ENCODE peak calls at places on chromosome 20, in six cellular contexts. One of them, this sample, is unnamed.

GRCh38 chr20:11807070-11807741 is 110.5 kb upstream of the BTBD3 start:
- DNase-seq in H1: no peak
- DNase-seq in K562: no peak
- DNase-seq in SK-N-SH: no peak
- DNase-seq in GM12878: no peak
- DNase-seq in HepG2: no peak
- DNase-seq in this sample: no peak

GRCh38 chr20:38168791-38169589 is 3.9 kb upstream of the TGM2 start:
- DNase-seq in HepG2: peak; percentile 52
- DNase-seq in K562: no peak
- DNase-seq in GM12878: no peak
- DNase-seq in H1: no peak
- DNase-seq in SK-N-SH: no peak
- DNase-seq in this sample: no peak

GRCh38 chr20:59123011-59123676 is 40.5 kb upstream of the ZNF831 start:
- DNase-seq in K562: no peak
- DNase-seq in GM12878: no peak
- DNase-seq in HepG2: no peak
- DNase-seq in H1: no peak
- DNase-seq in SK-N-SH: no peak
- DNase-seq in this sample: no peak

GRCh38 chr20:20710847-20711315 is 1.6 kb downstream of the RALGAPA2 start:
- DNase-seq in GM12878: no peak
- DNase-seq in SK-N-SH: no peak
- DNase-seq in K562: peak; percentile 23
- DNase-seq in H1: no peak
- DNase-seq in HepG2: peak; percentile 90
- DNase-seq in this sample: no peak

GRCh38 chr20:31475472-31476312 is 604 bp downstream of the REM1 start:
- DNase-seq in K562: no peak
- DNase-seq in SK-N-SH: no peak
- DNase-seq in GM12878: no peak
- DNase-seq in HepG2: no peak
- DNase-seq in H1: no peak
- DNase-seq in this sample: no peak

GRCh38 chr20:478949-479429 is 16.7 kb upstream of the TBC1D20 start:
- DNase-seq in SK-N-SH: peak; percentile 56
- DNase-seq in K562: peak; percentile 67
- DNase-seq in GM12878: no peak
- DNase-seq in H1: no peak
- DNase-seq in HepG2: peak; percentile 84
- DNase-seq in this sample: peak; percentile 41

GRCh38 chr20:8855315-8855714 is 213.6 kb upstream of the PLCB4 start:
- DNase-seq in K562: peak; percentile 7
- DNase-seq in GM12878: no peak
- DNase-seq in SK-N-SH: no peak
- DNase-seq in H1: no peak
- DNase-seq in HepG2: no peak
- DNase-seq in this sample: no peak

GRCh38 chr20:20216941-20217340 is 151.0 kb upstream of the INSM1 start:
- DNase-seq in H1: no peak
- DNase-seq in HepG2: no peak
- DNase-seq in GM12878: no peak
- DNase-seq in K562: no peak
- DNase-seq in SK-N-SH: no peak
- DNase-seq in this sample: no peak

GRCh38 chr20:43955244-43956191 is 40.9 kb downstream of the TOX2 start:
- DNase-seq in GM12878: peak; percentile 73
- DNase-seq in HepG2: no peak
- DNase-seq in K562: peak; percentile 29
- DNase-seq in H1: no peak
- DNase-seq in SK-N-SH: no peak
- DNase-seq in this sample: peak; percentile 87

GRCh38 chr20:33337119-33337518 is 54.1 kb downstream of the BPIFB1 start:
- DNase-seq in HepG2: no peak
- DNase-seq in GM12878: no peak
- DNase-seq in SK-N-SH: no peak
- DNase-seq in H1: no peak
- DNase-seq in K562: peak; percentile 38
- DNase-seq in this sample: no peak

GRCh38 chr20:58135441-58136170 is 92.8 kb downstream of the ANKRD60 start:
- DNase-seq in GM12878: no peak
- DNase-seq in H1: no peak
- DNase-seq in HepG2: no peak
- DNase-seq in SK-N-SH: no peak
- DNase-seq in K562: no peak
- DNase-seq in this sample: no peak

GRCh38 chr20:6007094-6007528 is 46.7 kb downstream of the LRRN4 start:
- DNase-seq in H1: no peak
- DNase-seq in HepG2: peak; percentile 65
- DNase-seq in SK-N-SH: peak; percentile 11
- DNase-seq in K562: peak; percentile 22
- DNase-seq in GM12878: no peak
- DNase-seq in this sample: no peak
- H3K27ac ChIP-seq in H1: no peak overlapping the region
- H3K27ac ChIP-seq in HepG2: peak overlapping the region; percentile 71
- H3K27ac ChIP-seq in SK-N-SH: no peak overlapping the region
- H3K27ac ChIP-seq in K562: peak overlapping the region; percentile 18
- H3K27ac ChIP-seq in GM12878: no peak overlapping the region
- H3K27ac ChIP-seq in this sample: no peak overlapping the region

GRCh38 chr20:3783068-3783489 is 1.8 kb upstream of the SPEF1 start:
- DNase-seq in GM12878: no peak
- DNase-seq in SK-N-SH: no peak
- DNase-seq in H1: no peak
- DNase-seq in HepG2: no peak
- DNase-seq in K562: no peak
- DNase-seq in this sample: no peak

GRCh38 chr20:3783516-3784225 is 2.4 kb upstream of the SPEF1 start:
- DNase-seq in K562: no peak
- DNase-seq in SK-N-SH: no peak
- DNase-seq in GM12878: no peak
- DNase-seq in HepG2: no peak
- DNase-seq in H1: no peak
- DNase-seq in this sample: no peak

GRCh38 chr20:3778976-3779375 is 2.3 kb downstream of the SPEF1 start:
- DNase-seq in GM12878: no peak
- DNase-seq in SK-N-SH: no peak
- DNase-seq in H1: no peak
- DNase-seq in HepG2: no peak
- DNase-seq in K562: no peak
- DNase-seq in this sample: no peak

GRCh38 chr20:3782597-3782996 is 1.3 kb upstream of the SPEF1 start:
- DNase-seq in HepG2: no peak
- DNase-seq in SK-N-SH: no peak
- DNase-seq in H1: no peak
- DNase-seq in K562: no peak
- DNase-seq in GM12878: no peak
- DNase-seq in this sample: no peak

GRCh38 chr20:3781153-3781910 is at the start of gene SPEF1:
- DNase-seq in HepG2: peak; percentile 98
- DNase-seq in SK-N-SH: peak; percentile 95
- DNase-seq in H1: peak; percentile 84
- DNase-seq in K562: peak; percentile 86
- DNase-seq in GM12878: peak; percentile 33
- DNase-seq in this sample: peak; percentile 92
- TF ChIP-seq JUND in HepG2: no peak
- TF ChIP-seq JUND in SK-N-SH: peak; percentile 30
- TF ChIP-seq JUND in H1: no peak
- TF ChIP-seq JUND in K562: no peak
- TF ChIP-seq JUND in GM12878: no peak
- TF ChIP-seq JUND in this sample: no peak

GRCh38 chr20:41426976-41427375 is 60.4 kb upstream of the EMILIN3 start:
- DNase-seq in H1: no peak
- DNase-seq in SK-N-SH: no peak
- DNase-seq in HepG2: no peak
- DNase-seq in K562: no peak
- DNase-seq in GM12878: no peak
- DNase-seq in this sample: no peak

GRCh38 chr20:41426361-41426900 is 59.8 kb upstream of the EMILIN3 start:
- DNase-seq in H1: no peak
- DNase-seq in K562: no peak
- DNase-seq in SK-N-SH: no peak
- DNase-seq in GM12878: no peak
- DNase-seq in HepG2: no peak
- DNase-seq in this sample: no peak

GRCh38 chr20:41425180-41425884 is 58.7 kb upstream of the EMILIN3 start:
- DNase-seq in HepG2: peak; percentile 86
- DNase-seq in H1: no peak
- DNase-seq in SK-N-SH: no peak
- DNase-seq in K562: peak; percentile 76
- DNase-seq in GM12878: no peak
- DNase-seq in this sample: no peak

GRCh38 chr20:41427833-41428232 is 61.2 kb upstream of the EMILIN3 start:
- DNase-seq in H1: no peak
- DNase-seq in SK-N-SH: no peak
- DNase-seq in K562: no peak
- DNase-seq in HepG2: no peak
- DNase-seq in GM12878: no peak
- DNase-seq in this sample: no peak

DNA sequence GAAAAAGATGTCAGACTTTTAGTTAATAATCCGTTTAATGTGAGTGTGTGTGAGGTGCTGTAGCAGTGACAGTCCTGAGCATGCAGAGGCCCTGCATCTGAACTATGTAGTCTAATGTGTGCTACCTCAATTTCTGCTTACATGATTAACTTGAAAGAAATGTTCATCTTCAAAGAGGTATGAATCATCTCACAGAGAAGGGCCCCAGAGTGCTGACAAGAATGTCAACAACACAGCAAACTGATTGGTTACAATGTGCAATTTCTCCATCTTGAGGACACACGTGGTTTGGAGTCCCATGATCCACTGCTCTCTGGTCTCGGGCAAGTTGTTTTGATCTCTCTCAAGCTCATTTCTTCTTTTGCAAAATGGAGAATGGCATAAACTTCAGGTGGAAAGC is 61.7 kb upstream of the EMILIN3 start:
- DNase-seq in H1: no peak
- DNase-seq in K562: peak; percentile 34
- DNase-seq in HepG2: peak; percentile 87
- DNase-seq in GM12878: no peak
- DNase-seq in SK-N-SH: no peak
- DNase-seq in this sample: peak; percentile 19
- H3K27ac ChIP-seq in H1: no peak overlapping the region
- H3K27ac ChIP-seq in K562: no peak overlapping the region
- H3K27ac ChIP-seq in HepG2: peak overlapping the region; percentile 14
- H3K27ac ChIP-seq in GM12878: no peak overlapping the region
- H3K27ac ChIP-seq in SK-N-SH: no peak overlapping the region
- H3K27ac ChIP-seq in this sample: no peak overlapping the region

DNA sequence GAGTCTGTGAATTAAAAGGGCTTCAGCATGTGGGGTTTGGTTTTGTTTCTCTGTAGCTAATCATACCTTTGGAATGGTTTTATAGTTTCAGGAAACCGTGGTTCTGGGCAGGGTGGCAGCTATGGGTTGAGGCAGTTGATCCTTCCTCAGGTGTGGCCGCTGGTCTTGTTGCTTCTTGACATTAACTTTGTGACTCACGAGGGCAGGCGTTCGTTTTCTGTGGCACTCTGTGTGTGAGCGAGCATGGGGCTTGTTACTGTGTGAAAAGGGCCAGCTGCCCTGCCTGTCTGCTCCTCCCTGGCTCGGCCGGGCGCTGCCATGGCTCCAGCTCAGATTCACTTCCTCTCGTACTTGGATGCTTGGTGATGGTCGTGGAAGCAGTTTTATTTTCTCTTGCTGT is 16.2 kb downstream of the DNAJC5 start:
- DNase-seq in GM12878: no peak
- DNase-seq in H1: no peak
- DNase-seq in SK-N-SH: no peak
- DNase-seq in HepG2: no peak
- DNase-seq in K562: no peak
- DNase-seq in this sample: peak; percentile 12
- TF ChIP-seq JUND in GM12878: no peak
- TF ChIP-seq JUND in H1: no peak
- TF ChIP-seq JUND in SK-N-SH: no peak
- TF ChIP-seq JUND in HepG2: no peak
- TF ChIP-seq JUND in K562: no peak
- TF ChIP-seq JUND in this sample: no peak

DNA sequence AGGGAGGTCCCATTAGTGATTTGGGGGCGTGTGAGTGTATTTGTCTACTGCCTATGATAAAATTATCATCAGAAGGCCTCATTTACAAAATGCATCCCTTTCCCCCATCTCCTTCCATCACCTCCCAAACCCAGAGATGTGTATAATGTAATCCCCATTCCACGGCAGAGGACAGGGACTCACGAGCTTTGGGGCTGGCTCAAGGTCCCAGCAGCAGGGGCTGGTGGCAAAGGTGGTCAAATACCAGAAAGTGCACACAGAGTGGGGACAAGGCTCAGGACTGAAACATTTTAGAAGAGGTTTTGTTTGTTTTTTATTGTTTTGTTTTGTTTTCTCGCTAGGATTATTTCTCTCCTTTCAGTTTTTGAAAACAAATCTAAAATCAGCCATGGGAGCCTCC is 68.5 kb upstream of the TOP1 start:
- DNase-seq in SK-N-SH: no peak
- DNase-seq in H1: no peak
- DNase-seq in K562: no peak
- DNase-seq in HepG2: no peak
- DNase-seq in GM12878: no peak
- DNase-seq in this sample: no peak
- H3K27ac ChIP-seq in SK-N-SH: no peak overlapping the region
- H3K27ac ChIP-seq in H1: no peak overlapping the region
- H3K27ac ChIP-seq in K562: no peak overlapping the region
- H3K27ac ChIP-seq in HepG2: no peak overlapping the region
- H3K27ac ChIP-seq in GM12878: no peak overlapping the region
- H3K27ac ChIP-seq in this sample: no peak overlapping the region

This sample was measured in HCT116.